ENCODE peak calls at places on chromosomes 16 and 17, in ten cellular contexts. W is activated CD8-positive, alpha-beta T cell treated with anti-CD3 and anti-CD28 coated beads for 36 hours; M is mucosa of descending colon; R is Panc1; Y is central memory CD8-positive, alpha-beta T cell; L is naive thymus-derived CD4-positive, alpha-beta T cell; Z is heart right ventricle; B is left cardiac atrium; A is sciatic nerve; P is omental fat pad. T is an unnamed sample.

GRCh38 chr16:4265676-4266075 is 7.1 kb downstream of the TFAP4 start:
- ATAC-seq in W (no peak), M (no peak), R (no peak), Y (no peak), L (no peak), Z (no peak), B (no peak), A (no peak), P (no peak), T (no peak)

GRCh38 chr16:17757808-17758207 is 287.0 kb upstream of the XYLT1 start:
- ATAC-seq in W (no peak), M (no peak), R (no peak), Y (no peak), L (no peak), Z (no peak), B (no peak), A (no peak), P (no peak), T (no peak)

GRCh38 chr16:90008708-90009145 is 10.5 kb downstream of the DBNDD1 start:
- ATAC-seq in W (peak; percentile 98), M (peak; percentile 77), R (no peak), Y (peak; percentile 99), L (peak; percentile 95), Z (no peak), B (peak; percentile 52), A (no peak), P (no peak), T (no peak)

GRCh38 chr17:19718613-19719364 is 2.4 kb upstream of the SLC47A2 start:
- ATAC-seq in W (no peak), M (no peak), R (peak; percentile 68), Y (no peak), L (no peak), Z (no peak), B (no peak), A (no peak), P (no peak), T (no peak)

GRCh38 chr17:78231991-78232759 is 744 bp downstream of the TMEM235 start:
- ATAC-seq in W (peak; percentile 77), M (no peak), R (no peak), Y (peak; percentile 52), L (peak; percentile 70), Z (no peak), B (no peak), A (no peak), P (no peak), T (no peak)

GRCh38 chr16:51922476-51922875 is 624.5 kb downstream of the TOX3 start:
- ATAC-seq in W (no peak), M (no peak), R (no peak), Y (no peak), L (no peak), Z (no peak), B (no peak), A (no peak), P (no peak), T (no peak)

GRCh38 chr17:54662978-54663876 is 237.4 kb upstream of the TOM1L1 start:
- ATAC-seq in W (no peak), M (no peak), R (no peak), Y (no peak), L (no peak), Z (no peak), B (no peak), A (no peak), P (no peak), T (no peak)

GRCh38 chr16:27790546-27791403 is 240.8 kb downstream of the KATNIP start:
- ATAC-seq in W (no peak), M (peak; percentile 18), R (peak; percentile 61), Y (no peak), L (no peak), Z (no peak), B (peak; percentile 41), A (no peak), P (no peak), T (no peak)

GRCh38 chr16:73116576-73116975 is 68.6 kb upstream of the ZFHX3 start:
- ATAC-seq in W (no peak), M (no peak), R (no peak), Y (no peak), L (no peak), Z (no peak), B (no peak), A (no peak), P (no peak), T (no peak)

GRCh38 chr16:88453621-88454314 is 688 bp downstream of the ZFPM1 start:
- ATAC-seq in W (no peak), M (no peak), R (no peak), Y (no peak), L (no peak), Z (no peak), B (no peak), A (no peak), P (no peak), T (no peak)

GRCh38 chr16:69827527-69827926 is 65.4 kb downstream of the WWP2 start:
- ATAC-seq in W (no peak), M (no peak), R (no peak), Y (no peak), L (no peak), Z (no peak), B (no peak), A (no peak), P (no peak), T (no peak)

GRCh38 chr17:81043725-81044427 is 8.9 kb downstream of the BAIAP2 start:
- ATAC-seq in W (no peak), M (no peak), R (peak; percentile 74), Y (no peak), L (no peak), Z (peak; percentile 16), B (peak; percentile 5), A (peak; percentile 15), P (peak; percentile 72), T (peak; percentile 7)

GRCh38 chr17:73797594-73798110 is 153.4 kb upstream of the SDK2 start:
- ATAC-seq in W (no peak), M (no peak), R (peak; percentile 62), Y (no peak), L (no peak), Z (peak; percentile 24), B (no peak), A (no peak), P (no peak), T (no peak)

GRCh38 chr17:15260376-15261062 is 4.6 kb downstream of the PMP22 start:
- ATAC-seq in W (peak; percentile 79), M (peak; percentile 75), R (peak; percentile 90), Y (peak; percentile 59), L (peak; percentile 85), Z (peak; percentile 69), B (peak; percentile 74), A (peak; percentile 64), P (peak; percentile 69), T (peak; percentile 74)

GRCh38 chr16:50261707-50262235 is 4.6 kb upstream of the ADCY7 start:
- ATAC-seq in W (no peak), M (no peak), R (no peak), Y (no peak), L (no peak), Z (no peak), B (no peak), A (no peak), P (no peak), T (no peak)

GRCh38 chr17:32871736-32872135 is 5.2 kb downstream of the MYO1D start:
- ATAC-seq in W (no peak), M (no peak), R (no peak), Y (no peak), L (peak; percentile 31), Z (no peak), B (no peak), A (peak; percentile 44), P (no peak), T (no peak)

GRCh38 chr17:49132317-49132698 is 261 bp upstream of the B4GALNT2 start:
- ATAC-seq in W (no peak), M (peak; percentile 58), R (no peak), Y (no peak), L (no peak), Z (no peak), B (no peak), A (no peak), P (no peak), T (no peak)

GRCh38 chr17:33038740-33039139 is 47.1 kb downstream of the SPACA3 start:
- ATAC-seq in W (no peak), M (peak; percentile 84), R (peak; percentile 85), Y (no peak), L (no peak), Z (peak; percentile 85), B (peak; percentile 34), A (peak; percentile 36), P (peak; percentile 42), T (no peak)

GRCh38 chr17:71430281-71430680 is 690.5 kb upstream of the SOX9 start:
- ATAC-seq in W (no peak), M (no peak), R (no peak), Y (no peak), L (no peak), Z (no peak), B (no peak), A (no peak), P (no peak), T (no peak)

GRCh38 chr17:78120971-78121800 is 7.4 kb downstream of the TMC6 start:
- ATAC-seq in W (peak; percentile 58), M (peak; percentile 43), R (no peak), Y (peak; percentile 69), L (peak; percentile 61), Z (no peak), B (peak; percentile 3), A (no peak), P (no peak), T (no peak)

GRCh38 chr17:50905460-50905803 is 39.3 kb upstream of the TOB1 start:
- ATAC-seq in W (no peak), M (peak; percentile 38), R (no peak), Y (no peak), L (no peak), Z (no peak), B (no peak), A (no peak), P (no peak), T (no peak)

GRCh38 chr16:89633064-89633631 is 19.7 kb downstream of the DPEP1 start:
- ATAC-seq in W (no peak), M (peak; percentile 56), R (peak; percentile 83), Y (no peak), L (no peak), Z (no peak), B (no peak), A (peak; percentile 15), P (no peak), T (no peak)

GRCh38 chr16:49858200-49859129 is 2.6 kb upstream of the ZNF423 start:
- ATAC-seq in W (peak; percentile 49), M (peak; percentile 8), R (peak; percentile 23), Y (no peak), L (peak; percentile 27), Z (peak; percentile 16), B (peak; percentile 9), A (peak; percentile 38), P (peak; percentile 49), T (peak; percentile 26)

GRCh38 chr16:84810518-84811273 is 9.1 kb upstream of the CRISPLD2 start:
- ATAC-seq in W (peak; percentile 81), M (peak; percentile 38), R (no peak), Y (no peak), L (peak; percentile 23), Z (no peak), B (no peak), A (peak; percentile 87), P (peak; percentile 37), T (peak; percentile 80)

GRCh38 chr16:11726008-11726407 is 16.6 kb downstream of the TXNDC11 start:
- ATAC-seq in W (no peak), M (peak; percentile 90), R (no peak), Y (no peak), L (no peak), Z (no peak), B (no peak), A (no peak), P (no peak), T (no peak)

GRCh38 chr17:73256220-73256619 is 5.5 kb downstream of the CPSF4L start:
- ATAC-seq in W (no peak), M (no peak), R (no peak), Y (no peak), L (no peak), Z (peak; percentile 25), B (no peak), A (no peak), P (no peak), T (no peak)

GRCh38 chr16:77077523-77077922 is 113.5 kb upstream of the MON1B start:
- ATAC-seq in W (no peak), M (no peak), R (no peak), Y (no peak), L (no peak), Z (peak; percentile 52), B (no peak), A (no peak), P (no peak), T (no peak)

GRCh38 chr17:51652529-51652928 is 392.2 kb downstream of the UTP18 start:
- ATAC-seq in W (no peak), M (no peak), R (no peak), Y (no peak), L (no peak), Z (no peak), B (no peak), A (no peak), P (no peak), T (no peak)

T was measured in gastroesophageal sphincter.